ENCODE peak calls at places on chromosomes 1 and 21, in four cellular contexts. One of them, this sample, is unnamed.

GRCh38 chr1:231039161-231040018 is 664 bp downstream of the FAM89A start:
- DNase-seq in GM13976: peak
- DNase-seq in uterus: no peak
- DNase-seq in caudate nucleus: no peak
- DNase-seq in this sample: peak

GRCh38 chr1:238777551-238777950 is 608.8 kb upstream of the CHRM3 start:
- DNase-seq in GM13976: no peak
- DNase-seq in caudate nucleus: no peak
- DNase-seq in uterus: no peak
- DNase-seq in this sample: no peak

GRCh38 chr1:15799928-15800835 is 7.3 kb downstream of the UQCRHL start:
- DNase-seq in GM13976: no peak
- DNase-seq in caudate nucleus: no peak
- DNase-seq in uterus: peak
- DNase-seq in this sample: no peak

GRCh38 chr1:17662786-17663185 is 92.3 kb upstream of the ACTL8 start:
- DNase-seq in GM13976: no peak
- DNase-seq in uterus: no peak
- DNase-seq in caudate nucleus: peak
- DNase-seq in this sample: no peak

GRCh38 chr1:151815716-151816327 is 10.6 kb upstream of the LINGO4 start:
- DNase-seq in GM13976: no peak
- DNase-seq in caudate nucleus: peak
- DNase-seq in uterus: no peak
- DNase-seq in this sample: no peak

GRCh38 chr1:155064813-155065436 is 1.4 kb downstream of the EFNA4 start:
- DNase-seq in caudate nucleus: no peak
- DNase-seq in GM13976: no peak
- DNase-seq in uterus: no peak
- DNase-seq in this sample: no peak

GRCh38 chr1:8951246-8951645 is 5.6 kb downstream of the CA6 start:
- DNase-seq in uterus: no peak
- DNase-seq in GM13976: no peak
- DNase-seq in caudate nucleus: no peak
- DNase-seq in this sample: no peak

GRCh38 chr1:245671966-245672767 is 517.4 kb downstream of the KIF26B start:
- DNase-seq in uterus: no peak
- DNase-seq in caudate nucleus: no peak
- DNase-seq in GM13976: no peak
- DNase-seq in this sample: no peak

GRCh38 chr1:11061652-11062365 is 2.0 kb upstream of the SRM start:
- DNase-seq in GM13976: no peak
- DNase-seq in uterus: no peak
- DNase-seq in caudate nucleus: no peak
- DNase-seq in this sample: peak

GRCh38 chr1:201624741-201625646 is 86.1 kb downstream of the NAV1 start:
- DNase-seq in caudate nucleus: no peak
- DNase-seq in uterus: peak
- DNase-seq in GM13976: no peak
- DNase-seq in this sample: no peak

GRCh38 chr1:18325151-18325550 is 155.6 kb upstream of the KLHDC7A start:
- DNase-seq in GM13976: no peak
- DNase-seq in caudate nucleus: no peak
- DNase-seq in uterus: no peak
- DNase-seq in this sample: no peak

GRCh38 chr21:36910581-36911307 is 55.7 kb downstream of the HLCS start:
- DNase-seq in uterus: no peak
- DNase-seq in caudate nucleus: no peak
- DNase-seq in GM13976: no peak
- DNase-seq in this sample: no peak

GRCh38 chr1:21278208-21278861 is 11.9 kb downstream of the ECE1 start:
- DNase-seq in GM13976: no peak
- DNase-seq in uterus: no peak
- DNase-seq in caudate nucleus: no peak
- DNase-seq in this sample: no peak

GRCh38 chr1:24714859-24715520 is 30.3 kb upstream of the CLIC4 start:
- DNase-seq in uterus: no peak
- DNase-seq in GM13976: no peak
- DNase-seq in caudate nucleus: peak
- DNase-seq in this sample: no peak

GRCh38 chr1:173206816-173207595 is at the start of gene TNFSF4:
- DNase-seq in GM13976: no peak
- DNase-seq in caudate nucleus: no peak
- DNase-seq in uterus: no peak
- DNase-seq in this sample: peak

GRCh38 chr1:206949641-206950040 is 3.4 kb upstream of the PIGR start:
- DNase-seq in uterus: no peak
- DNase-seq in GM13976: no peak
- DNase-seq in caudate nucleus: no peak
- DNase-seq in this sample: no peak

GRCh38 chr1:88612299-88612698 is 71.8 kb upstream of the PKN2 start:
- DNase-seq in uterus: no peak
- DNase-seq in caudate nucleus: no peak
- DNase-seq in GM13976: no peak
- DNase-seq in this sample: no peak

GRCh38 chr1:216700779-216701178 is 22.4 kb downstream of the ESRRG start:
- DNase-seq in uterus: no peak
- DNase-seq in caudate nucleus: no peak
- DNase-seq in GM13976: no peak
- DNase-seq in this sample: no peak

GRCh38 chr1:39080884-39081265 is 54.7 kb downstream of the NDUFS5 start:
- DNase-seq in caudate nucleus: no peak
- DNase-seq in uterus: no peak
- DNase-seq in GM13976: peak
- DNase-seq in this sample: no peak

GRCh38 chr1:204408074-204408507 is 3.5 kb downstream of the PPP1R15B start:
- DNase-seq in caudate nucleus: peak
- DNase-seq in GM13976: no peak
- DNase-seq in uterus: peak
- DNase-seq in this sample: peak

GRCh38 chr21:16116067-16116466 is 386.3 kb downstream of the USP25 start:
- DNase-seq in uterus: no peak
- DNase-seq in GM13976: no peak
- DNase-seq in caudate nucleus: no peak
- DNase-seq in this sample: no peak

GRCh38 chr1:229037806-229038405 is 233.0 kb upstream of the RAB4A start:
- DNase-seq in caudate nucleus: no peak
- DNase-seq in GM13976: no peak
- DNase-seq in uterus: no peak
- DNase-seq in this sample: no peak

GRCh38 chr1:220182656-220183055 is 88.7 kb downstream of the IARS2 start:
- DNase-seq in uterus: no peak
- DNase-seq in caudate nucleus: no peak
- DNase-seq in GM13976: no peak
- DNase-seq in this sample: no peak

GRCh38 chr1:226584164-226584563 is 35.6 kb downstream of the STUM start:
- DNase-seq in caudate nucleus: no peak
- DNase-seq in GM13976: no peak
- DNase-seq in uterus: no peak
- DNase-seq in this sample: no peak

GRCh38 chr1:6922096-6922931 is 137.1 kb downstream of the CAMTA1 start:
- DNase-seq in GM13976: no peak
- DNase-seq in caudate nucleus: peak
- DNase-seq in uterus: peak
- DNase-seq in this sample: no peak

GRCh38 chr21:18725653-18726052 is 322.1 kb upstream of the TMPRSS15 start:
- DNase-seq in caudate nucleus: no peak
- DNase-seq in uterus: no peak
- DNase-seq in GM13976: no peak
- DNase-seq in this sample: no peak

GRCh38 chr1:160539896-160540858 is 17.1 kb upstream of the SLAMF6 start:
- DNase-seq in GM13976: peak
- DNase-seq in uterus: no peak
- DNase-seq in caudate nucleus: no peak
- DNase-seq in this sample: peak

GRCh38 chr21:28991861-28992525 is 684 bp downstream of the LTN1 start:
- DNase-seq in GM13976: no peak
- DNase-seq in caudate nucleus: no peak
- DNase-seq in uterus: no peak
- DNase-seq in this sample: peak

GRCh38 chr1:35810096-35810860 is 2.5 kb downstream of the AGO4 start:
- DNase-seq in caudate nucleus: no peak
- DNase-seq in uterus: no peak
- DNase-seq in GM13976: no peak
- DNase-seq in this sample: no peak

GRCh38 chr21:34822957-34823356 is 154.2 kb downstream of the CLIC6 start:
- DNase-seq in uterus: no peak
- DNase-seq in caudate nucleus: no peak
- DNase-seq in GM13976: no peak
- DNase-seq in this sample: no peak

GRCh38 chr1:90502696-90503095 is 214.4 kb downstream of the BARHL2 start:
- DNase-seq in caudate nucleus: no peak
- DNase-seq in GM13976: no peak
- DNase-seq in uterus: no peak
- DNase-seq in this sample: no peak

GRCh38 chr1:165688046-165688445 is 10.3 kb downstream of the ALDH9A1 start:
- DNase-seq in GM13976: no peak
- DNase-seq in uterus: no peak
- DNase-seq in caudate nucleus: no peak
- DNase-seq in this sample: no peak

GRCh38 chr1:119962296-119962968 is 66.1 kb upstream of the ADAM30 start:
- DNase-seq in uterus: no peak
- DNase-seq in GM13976: no peak
- DNase-seq in caudate nucleus: no peak
- DNase-seq in this sample: no peak

GRCh38 chr1:229406798-229407197 is 27.1 kb downstream of the ACTA1 start:
- DNase-seq in uterus: no peak
- DNase-seq in GM13976: peak
- DNase-seq in caudate nucleus: no peak
- DNase-seq in this sample: no peak

GRCh38 chr1:22287946-22288520 is 145.1 kb upstream of the WNT4 start:
- DNase-seq in uterus: no peak
- DNase-seq in GM13976: no peak
- DNase-seq in caudate nucleus: no peak
- DNase-seq in this sample: no peak

GRCh38 chr21:42145569-42146250 is 73.2 kb upstream of the ABCG1 start:
- DNase-seq in GM13976: peak
- DNase-seq in caudate nucleus: peak
- DNase-seq in uterus: peak
- DNase-seq in this sample: peak

This sample was measured in GM12865.